ENCODE peak calls at places on chromosomes 11 and 22, in four cellular contexts. One of them, this sample, is unnamed.

GRCh38 chr11:18865951-18866350 is 73.3 kb downstream of the MRGPRX1 start:
- DNase-seq in stimulated activated CD8-positive, alpha-beta memory T cell treated with anti-CD3 and anti-CD28 coated beads, Interleukin-2, amount 100 ng/mL, for 1 hour: no peak
- DNase-seq in SJSA1: no peak
- DNase-seq in cardiac fibroblast: no peak
- DNase-seq in this sample: no peak

GRCh38 chr11:1484716-1485503 is 1.7 kb downstream of the MOB2 start:
- DNase-seq in stimulated activated CD8-positive, alpha-beta memory T cell treated with anti-CD3 and anti-CD28 coated beads, Interleukin-2, amount 100 ng/mL, for 1 hour: no peak
- DNase-seq in cardiac fibroblast: no peak
- DNase-seq in SJSA1: no peak
- DNase-seq in this sample: no peak

GRCh38 chr11:63854696-63855095 is 15.8 kb downstream of the MARK2 start:
- DNase-seq in SJSA1: no peak
- DNase-seq in stimulated activated CD8-positive, alpha-beta memory T cell treated with anti-CD3 and anti-CD28 coated beads, Interleukin-2, amount 100 ng/mL, for 1 hour: no peak
- DNase-seq in cardiac fibroblast: no peak
- DNase-seq in this sample: no peak

GRCh38 chr11:28461338-28461737 is 353.1 kb downstream of the METTL15 start:
- DNase-seq in cardiac fibroblast: peak
- DNase-seq in stimulated activated CD8-positive, alpha-beta memory T cell treated with anti-CD3 and anti-CD28 coated beads, Interleukin-2, amount 100 ng/mL, for 1 hour: no peak
- DNase-seq in SJSA1: no peak
- DNase-seq in this sample: no peak

GRCh38 chr22:48863965-48864538 is 963.6 kb downstream of the BRD1 start:
- DNase-seq in SJSA1: no peak
- DNase-seq in stimulated activated CD8-positive, alpha-beta memory T cell treated with anti-CD3 and anti-CD28 coated beads, Interleukin-2, amount 100 ng/mL, for 1 hour: no peak
- DNase-seq in cardiac fibroblast: no peak
- DNase-seq in this sample: no peak

GRCh38 chr22:43442386-43443060 is 30.7 kb downstream of the MPPED1 start:
- DNase-seq in cardiac fibroblast: no peak
- DNase-seq in SJSA1: no peak
- DNase-seq in stimulated activated CD8-positive, alpha-beta memory T cell treated with anti-CD3 and anti-CD28 coated beads, Interleukin-2, amount 100 ng/mL, for 1 hour: no peak
- DNase-seq in this sample: no peak

GRCh38 chr22:46453006-46453828 is 84.2 kb downstream of the CELSR1 start:
- DNase-seq in SJSA1: no peak
- DNase-seq in stimulated activated CD8-positive, alpha-beta memory T cell treated with anti-CD3 and anti-CD28 coated beads, Interleukin-2, amount 100 ng/mL, for 1 hour: no peak
- DNase-seq in cardiac fibroblast: no peak
- DNase-seq in this sample: no peak

GRCh38 chr11:65304110-65304509 is 10.6 kb upstream of the CDC42EP2 start:
- DNase-seq in SJSA1: no peak
- DNase-seq in stimulated activated CD8-positive, alpha-beta memory T cell treated with anti-CD3 and anti-CD28 coated beads, Interleukin-2, amount 100 ng/mL, for 1 hour: no peak
- DNase-seq in cardiac fibroblast: no peak
- DNase-seq in this sample: no peak

GRCh38 chr11:97140885-97141494 is 751.2 kb downstream of the JRKL start:
- DNase-seq in stimulated activated CD8-positive, alpha-beta memory T cell treated with anti-CD3 and anti-CD28 coated beads, Interleukin-2, amount 100 ng/mL, for 1 hour: no peak
- DNase-seq in cardiac fibroblast: peak
- DNase-seq in SJSA1: no peak
- DNase-seq in this sample: no peak

GRCh38 chr11:128493570-128493965 is 93.8 kb downstream of the ETS1 start:
- DNase-seq in stimulated activated CD8-positive, alpha-beta memory T cell treated with anti-CD3 and anti-CD28 coated beads, Interleukin-2, amount 100 ng/mL, for 1 hour: no peak
- DNase-seq in SJSA1: no peak
- DNase-seq in cardiac fibroblast: no peak
- DNase-seq in this sample: no peak

GRCh38 chr11:133070053-133070713 is 462.1 kb downstream of the OPCML start:
- DNase-seq in SJSA1: no peak
- DNase-seq in stimulated activated CD8-positive, alpha-beta memory T cell treated with anti-CD3 and anti-CD28 coated beads, Interleukin-2, amount 100 ng/mL, for 1 hour: no peak
- DNase-seq in cardiac fibroblast: no peak
- DNase-seq in this sample: no peak

This sample was measured in CMK.